ENCODE peak calls at places on chromosomes 7 and 10, in six cellular contexts. Z, B, D, R, Y and X are unnamed samples. For H3K4me1, the result is how much of the 10 kb centered on the place peaks cover.

GRCh38 chr10:11261687-11262086 is 244.0 kb downstream of the CELF2 start:
- DNase-seq in R (no peak), Y (no peak), B (no peak), Z (peak), D (no peak), X (no peak)

GRCh38 chr7:87110778-87111177 is 41.5 kb upstream of the DMTF1 start:
- DNase-seq in R (no peak), B (no peak), Z (no peak), D (no peak), Y (no peak), X (peak)

GRCh38 chr10:22245567-22245966 is 27.8 kb upstream of the EBLN1 start:
- DNase-seq in Y (no peak), D (no peak), Z (no peak), R (no peak), B (no peak), X (peak)

GRCh38 chr10:49187950-49188761 is at the start of gene TMEM273:
- DNase-seq in B (peak), Y (no peak), D (peak), R (peak), Z (peak), X (no peak)

GRCh38 chr10:116113721-116114501 is 159.1 kb downstream of the GFRA1 start:
- DNase-seq in B (no peak), D (no peak), Y (no peak), R (no peak), Z (no peak), X (peak)

GRCh38 chr7:111090834-111091233 is at the start of gene LRRN3:
- DNase-seq in R (peak), D (no peak), Y (no peak), B (no peak), Z (no peak), X (no peak)

GRCh38 chr7:42015413-42015698 is 221.7 kb downstream of the GLI3 start:
- DNase-seq in R (no peak), D (no peak), Y (no peak), Z (no peak), B (no peak), X (no peak)

GRCh38 chr7:39096220-39096619 is 118.5 kb downstream of the POU6F2 start:
- DNase-seq in Y (no peak), D (no peak), R (no peak), Z (no peak), B (no peak), X (no peak)

GRCh38 chr10:55311823-55312431 is 510.9 kb upstream of the PCDH15 start:
- DNase-seq in Y (no peak), Z (no peak), B (no peak), D (no peak), R (no peak), X (no peak)

GRCh38 chr10:35412900-35413491 is 76.7 kb downstream of the CCNY start:
- DNase-seq in Y (no peak), B (no peak), D (no peak), R (no peak), Z (no peak), X (peak)

GRCh38 chr7:143901360-143901709 is 641 bp downstream of the TCAF1 start:
- DNase-seq in B (no peak), D (no peak), R (peak), Y (no peak), Z (no peak), X (no peak)

GRCh38 chr10:121988361-121989324 is at the start of gene TACC2:
- DNase-seq in Z (no peak), D (no peak), R (peak), B (no peak), Y (no peak), X (no peak)

GRCh38 chr7:78863248-78863647 is 590.2 kb downstream of the MAGI2 start:
- DNase-seq in R (no peak), Z (no peak), Y (no peak), B (no peak), D (no peak), X (no peak)

GRCh38 chr10:11493646-11494045 is 117.8 kb downstream of the USP6NL start:
- DNase-seq in Z (no peak), D (no peak), R (no peak), Y (no peak), B (no peak), X (no peak)

GRCh38 chr10:79059859-79060379 is 8.8 kb upstream of the ZMIZ1 start:
- DNase-seq in Y (peak), B (no peak), R (peak), D (no peak), Z (no peak), X (no peak)

GRCh38 chr7:130430841-130431713 is 9.7 kb downstream of the CEP41 start:
- DNase-seq in R (no peak), B (no peak), Z (no peak), D (no peak), Y (no peak), X (peak)

GRCh38 chr10:44894691-44895090 is 16.4 kb upstream of the TMEM72 start:
- DNase-seq in D (no peak), Y (no peak), Z (no peak), R (no peak), B (no peak), X (no peak)

GRCh38 chr7:17105701-17106100 is 192.8 kb upstream of the AHR start:
- DNase-seq in B (no peak), Z (no peak), R (no peak), Y (no peak), D (no peak), X (no peak)

GRCh38 chr7:70676243-70676642 is 455.7 kb upstream of the GALNT17 start:
- DNase-seq in D (no peak), Z (no peak), B (no peak), Y (no peak), R (no peak), X (no peak)

GRCh38 chr7:2248984-2249694 is 7.1 kb downstream of the NUDT1 start:
- DNase-seq in D (no peak), Y (peak), Z (peak), R (peak), B (peak), X (peak)

GRCh38 chr7:12052211-12052610 is 158.9 kb upstream of the TMEM106B start:
- DNase-seq in R (no peak), B (no peak), Z (no peak), Y (no peak), D (no peak), X (no peak)

GRCh38 chr7:142927085-142927745 is 6.3 kb downstream of the TRPV5 start:
- DNase-seq in Z (no peak), D (peak), B (no peak), R (no peak), Y (no peak), X (no peak)

GRCh38 chr7:18430810-18431209 is 64.7 kb upstream of the HDAC9 start:
- DNase-seq in Z (no peak), Y (no peak), B (no peak), R (no peak), D (no peak), X (no peak)

GRCh38 chr10:120205368-120206018 is 251.5 kb upstream of the PLPP4 start:
- DNase-seq in B (no peak), Z (no peak), R (no peak), Y (no peak), D (no peak), X (no peak)

GRCh38 chr7:120456699-120457098 is 183.7 kb downstream of the KCND2 start:
- DNase-seq in B (no peak), R (no peak), Y (no peak), D (no peak), Z (no peak), X (no peak)

GRCh38 chr7:84078415-84078814 is 116.2 kb downstream of the SEMA3A start:
- DNase-seq in D (no peak), Y (no peak), B (no peak), Z (no peak), R (no peak), X (no peak)

GRCh38 chr7:75971961-75972763 is 22.2 kb downstream of the TMEM120A start:
- DNase-seq in R (peak), Z (no peak), Y (no peak), B (no peak), D (no peak), X (no peak)

GRCh38 chr10:1107679-1108078 is 51.5 kb downstream of the WDR37 start:
- DNase-seq in B (no peak), Y (no peak), R (no peak), D (no peak), Z (no peak), X (no peak)

GRCh38 chr7:55476852-55477780 is 95.2 kb downstream of the VOPP1 start:
- DNase-seq in B (no peak), Z (no peak), Y (no peak), D (no peak), R (no peak), X (peak)

GRCh38 chr7:155206286-155207020 is 91.2 kb upstream of the INSIG1 start:
- DNase-seq in R (peak), Z (peak), Y (no peak), B (peak), D (peak), X (peak)

GRCh38 chr7:99133766-99134564 is 9.9 kb downstream of the SMURF1 start:
- DNase-seq in B (no peak), Y (no peak), Z (no peak), D (no peak), R (no peak), X (no peak)
- H3K4me1 ChIP-seq in B (under half), Y (half or more), Z (under half), D (half or more), R (under half), X (under half)

GRCh38 chr7:117951711-117952280 is 78.6 kb upstream of the CTTNBP2 start:
- DNase-seq in Z (no peak), Y (no peak), R (no peak), D (no peak), B (no peak), X (no peak)
- H3K4me3 ChIP-seq in Z (no peak), Y (no peak), R (no peak), D (no peak), B (no peak), X (no peak)

DNA sequence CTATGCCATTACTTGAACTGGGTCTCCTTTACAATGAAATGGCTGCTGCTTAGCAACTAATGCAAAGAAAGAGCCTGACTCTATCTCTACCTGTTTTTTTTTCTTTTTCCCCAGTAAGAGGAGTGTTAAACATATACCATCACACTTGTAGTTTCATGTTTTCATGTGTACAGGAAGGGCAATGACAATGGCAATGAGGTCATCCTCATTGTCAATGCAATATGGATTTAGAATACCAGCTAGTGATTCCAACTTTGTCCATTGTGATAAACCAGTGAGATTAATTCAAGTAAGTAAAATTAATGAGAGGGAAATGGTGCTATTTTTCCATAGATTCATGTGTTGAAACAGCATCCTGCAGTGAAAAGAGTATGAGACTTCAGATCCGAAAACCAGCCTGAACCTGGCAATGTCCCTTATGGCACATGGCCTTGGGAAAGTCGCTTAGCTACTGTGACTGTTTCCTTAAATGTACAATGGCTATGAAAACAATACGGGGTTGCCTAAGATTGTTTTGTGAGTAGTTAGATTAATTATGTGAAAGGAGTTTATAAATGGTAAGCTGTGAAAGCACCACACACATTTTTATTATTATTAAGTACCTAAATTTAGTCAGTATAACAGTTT is 11.2 kb downstream of the DGKI start:
- DNase-seq in B (no peak), Y (no peak), D (no peak), Z (no peak), R (no peak), X (peak)
- H3K27ac ChIP-seq in B (no peak), Y (no peak), D (no peak), Z (no peak), R (no peak), X (peak)

GRCh38 chr10:68997216-68997615 is 8.6 kb downstream of the KIFBP start:
- DNase-seq in D (no peak), B (no peak), R (no peak), Z (no peak), Y (no peak), X (no peak)

GRCh38 chr10:68989317-68989990 is 851 bp downstream of the KIFBP start:
- DNase-seq in D (no peak), B (no peak), R (no peak), Y (no peak), Z (no peak), X (no peak)

GRCh38 chr10:68988530-68989316 is at the start of gene KIFBP:
- DNase-seq in B (peak), D (peak), Z (peak), Y (peak), R (peak), X (peak)

GRCh38 chr10:68987611-68988010 is 992 bp upstream of the KIFBP start:
- DNase-seq in Y (no peak), B (no peak), Z (no peak), D (no peak), R (no peak), X (no peak)

GRCh38 chr10:68992721-68993440 is 4.3 kb downstream of the KIFBP start:
- DNase-seq in Y (no peak), B (no peak), Z (no peak), R (peak), D (no peak), X (peak)
- H3K4me1 ChIP-seq in Y (under half), B (under half), Z (under half), R (under half), D (under half), X (under half)

GRCh38 chr7:128699895-128700294 is 27.8 kb downstream of the GARIN1A start:
- DNase-seq in Y (no peak), R (no peak), D (no peak), Z (no peak), B (no peak), X (no peak)

GRCh38 chr7:128694742-128695141 is 22.6 kb downstream of the GARIN1A start:
- DNase-seq in Y (no peak), D (no peak), R (no peak), B (no peak), Z (no peak), X (no peak)

GRCh38 chr7:128701062-128701785 is 29.1 kb downstream of the GARIN1A start:
- DNase-seq in Z (no peak), D (no peak), R (no peak), B (no peak), Y (no peak), X (no peak)

GRCh38 chr7:128699196-128699712 is 27.2 kb downstream of the GARIN1A start:
- DNase-seq in Z (no peak), R (no peak), Y (no peak), D (no peak), B (no peak), X (no peak)

DNA sequence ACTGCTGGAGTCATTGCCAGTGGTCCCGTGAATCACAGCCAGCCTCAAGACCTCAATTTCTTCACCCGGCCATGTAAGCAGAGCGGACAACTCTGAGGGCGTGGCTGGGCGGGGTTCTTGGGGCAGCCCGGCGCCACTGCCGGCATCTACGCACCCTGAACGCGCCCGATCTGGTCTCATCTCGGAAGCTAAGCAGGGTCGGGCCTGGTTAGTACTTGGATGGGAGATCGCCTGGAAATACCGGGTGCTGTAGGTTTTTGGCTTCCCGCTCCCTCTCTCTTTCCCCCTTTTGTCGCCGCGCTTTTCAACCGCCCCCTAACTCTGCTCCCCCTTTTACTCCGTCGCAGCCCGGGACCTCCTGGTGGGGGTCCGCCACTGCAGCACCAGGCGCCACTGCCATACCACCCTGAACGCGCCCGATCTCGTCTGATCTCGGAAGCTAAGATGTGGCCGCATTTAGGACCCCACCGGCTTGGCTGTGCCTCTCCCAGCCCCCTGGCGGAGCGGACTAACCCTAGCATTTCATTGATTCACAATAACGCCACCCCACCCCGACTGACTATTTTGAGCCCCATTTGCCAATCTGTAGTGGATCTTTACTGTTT is 25.3 kb downstream of the GARIN1A start:
- DNase-seq in R (peak), B (no peak), Z (no peak), Y (peak), D (no peak), X (peak)
- H3K4me3 ChIP-seq in R (peak), B (peak), Z (no peak), Y (peak), D (no peak), X (peak)

DNA sequence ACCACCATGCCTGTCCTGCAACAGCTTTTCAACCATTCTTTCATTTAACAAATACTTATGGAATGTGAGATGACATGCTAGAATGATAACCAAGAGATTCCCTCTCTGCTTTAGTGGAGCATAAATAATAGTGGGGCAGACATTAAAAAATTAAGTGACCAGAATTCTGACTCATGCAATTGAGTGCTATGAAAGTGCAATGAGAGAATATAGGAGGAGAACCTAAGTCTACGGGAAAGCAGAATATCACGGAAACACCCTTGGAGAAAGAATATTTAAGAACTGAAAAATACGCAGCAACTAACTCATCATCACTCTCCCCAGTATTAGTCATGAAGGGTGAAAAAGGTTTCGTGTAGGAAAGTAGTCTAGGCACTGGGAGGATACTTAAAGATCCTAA is 7.1 kb downstream of the KIF5B start:
- DNase-seq in Y (no peak), Z (no peak), D (no peak), R (no peak), B (no peak), X (no peak)
- H3K27ac ChIP-seq in Y (peak), Z (no peak), D (no peak), R (no peak), B (no peak), X (no peak)